ENCODE peak calls at places on chromosomes 6 and 20, in seven cellular contexts. D is right cardiac atrium, A is aorta, I is body of pancreas, O is neuronal stem cell, J is colonic mucosa, M is Peyer's patch. H is an unnamed sample.

GRCh38 chr6:42387336-42387735 is 64.4 kb downstream of the TRERF1 start:
- DNase-seq in D (no peak), A (no peak), I (no peak), O (no peak), J (no peak), M (no peak), H (no peak)

GRCh38 chr6:154706389-154706788 is 26.8 kb upstream of the SCAF8 start:
- DNase-seq in D (no peak), A (no peak), I (no peak), O (no peak), J (no peak), M (no peak), H (no peak)

GRCh38 chr20:43955244-43956191 is 40.9 kb downstream of the TOX2 start:
- DNase-seq in D (no peak), A (peak), I (no peak), O (no peak), J (no peak), M (no peak), H (no peak)

GRCh38 chr6:56223995-56224394 is 23.4 kb downstream of the COL21A1 start:
- DNase-seq in D (no peak), A (no peak), I (no peak), O (no peak), J (no peak), M (no peak), H (no peak)

GRCh38 chr20:24870876-24871275 is 78.2 kb upstream of the CST7 start:
- DNase-seq in D (no peak), A (no peak), I (no peak), O (no peak), J (no peak), M (no peak), H (no peak)

GRCh38 chr6:169452869-169453186 is 199.2 kb upstream of the THBS2 start:
- DNase-seq in D (no peak), A (no peak), I (no peak), O (no peak), J (no peak), M (no peak), H (no peak)

GRCh38 chr20:24419786-24420185 is 49.6 kb upstream of the SYNDIG1 start:
- DNase-seq in D (no peak), A (no peak), I (no peak), O (no peak), J (no peak), M (no peak), H (no peak)

GRCh38 chr20:50323209-50323608 is 132.6 kb downstream of the CEBPB start:
- DNase-seq in D (no peak), A (peak), I (no peak), O (no peak), J (no peak), M (no peak), H (no peak)

GRCh38 chr20:61935926-61936700 is 129.6 kb downstream of the TAF4 start:
- DNase-seq in D (no peak), A (peak), I (no peak), O (no peak), J (no peak), M (no peak), H (no peak)

GRCh38 chr6:121730616-121731015 is 295.2 kb downstream of the GJA1 start:
- DNase-seq in D (no peak), A (no peak), I (no peak), O (no peak), J (no peak), M (no peak), H (no peak)

GRCh38 chr6:169190970-169191369 is 62.7 kb downstream of the THBS2 start:
- DNase-seq in D (no peak), A (no peak), I (no peak), O (no peak), J (no peak), M (no peak), H (no peak)

GRCh38 chr6:165847407-165848098 is 184.5 kb upstream of the PDE10A start:
- DNase-seq in D (peak), A (no peak), I (no peak), O (no peak), J (peak), M (peak), H (no peak)

GRCh38 chr20:33008336-33009213 is 1.1 kb downstream of the BPIFB2 start:
- DNase-seq in D (no peak), A (no peak), I (no peak), O (no peak), J (no peak), M (no peak), H (no peak)

GRCh38 chr6:106318061-106318460 is 7.5 kb downstream of the ATG5 start:
- DNase-seq in D (no peak), A (no peak), I (no peak), O (no peak), J (no peak), M (no peak), H (no peak)

GRCh38 chr6:159116343-159116742 is 52.9 kb upstream of the FNDC1 start:
- DNase-seq in D (no peak), A (no peak), I (no peak), O (no peak), J (no peak), M (peak), H (no peak)
- H3K27ac ChIP-seq in D (no peak), A (no peak), I (no peak), O (no peak), J (no peak), M (peak), H (no peak)

GRCh38 chr6:36758516-36759176 is 61.0 kb downstream of the RAB44 start:
- DNase-seq in D (no peak), A (no peak), I (no peak), O (no peak), J (peak), M (peak), H (no peak)
- H3K27ac ChIP-seq in D (no peak), A (no peak), I (no peak), O (no peak), J (peak), M (no peak), H (no peak)

DNA sequence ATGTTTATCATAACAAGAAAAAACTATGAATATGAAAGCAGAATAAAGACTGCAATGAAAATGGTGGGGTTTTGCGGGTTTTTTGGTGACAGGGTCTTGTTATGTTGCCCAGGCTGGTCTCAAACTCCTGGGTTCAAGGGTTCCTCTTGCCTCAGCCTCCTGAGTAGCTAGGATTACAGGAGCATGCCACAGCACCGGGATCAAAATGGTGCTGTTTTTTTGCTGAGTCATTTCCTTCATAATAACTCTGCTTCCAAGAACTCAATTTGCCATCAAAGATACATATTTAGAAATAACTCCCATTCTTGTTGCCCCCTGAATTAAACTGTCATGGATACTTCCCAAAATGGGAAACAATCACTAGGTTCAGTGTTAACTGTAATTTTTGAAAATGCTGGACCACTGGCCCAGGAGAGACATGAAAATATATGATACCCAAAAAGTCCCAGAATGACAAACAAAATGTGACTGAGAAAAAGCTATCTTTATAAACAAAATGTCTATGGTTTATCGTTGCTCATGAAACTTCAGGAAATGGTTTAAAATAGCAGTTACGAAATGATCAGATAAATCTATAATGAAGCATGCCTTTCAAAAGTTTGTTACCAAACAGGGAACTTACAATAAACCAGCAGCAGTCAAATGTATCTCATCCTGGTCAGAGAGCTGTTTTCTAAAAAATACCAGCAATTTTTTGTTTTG is 32.1 kb downstream of the ILRUN start:
- DNase-seq in D (no peak), A (no peak), I (no peak), O (no peak), J (no peak), M (no peak), H (no peak)
- H3K27ac ChIP-seq in D (peak), A (no peak), I (no peak), O (no peak), J (peak), M (peak), H (no peak)

GRCh38 chr20:37986063-37986858 is 47.0 kb downstream of the TTI1 start:
- DNase-seq in D (no peak), A (no peak), I (no peak), O (no peak), J (no peak), M (no peak), H (no peak)

GRCh38 chr20:37986873-37987601 is 46.2 kb downstream of the TTI1 start:
- DNase-seq in D (peak), A (peak), I (peak), O (peak), J (no peak), M (peak), H (peak)

GRCh38 chr20:37988555-37988954 is 44.7 kb downstream of the TTI1 start:
- DNase-seq in D (no peak), A (no peak), I (no peak), O (no peak), J (no peak), M (no peak), H (no peak)

GRCh38 chr20:37989601-37990001 is 43.7 kb downstream of the TTI1 start:
- DNase-seq in D (peak), A (no peak), I (peak), O (no peak), J (no peak), M (peak), H (peak)

DNA sequence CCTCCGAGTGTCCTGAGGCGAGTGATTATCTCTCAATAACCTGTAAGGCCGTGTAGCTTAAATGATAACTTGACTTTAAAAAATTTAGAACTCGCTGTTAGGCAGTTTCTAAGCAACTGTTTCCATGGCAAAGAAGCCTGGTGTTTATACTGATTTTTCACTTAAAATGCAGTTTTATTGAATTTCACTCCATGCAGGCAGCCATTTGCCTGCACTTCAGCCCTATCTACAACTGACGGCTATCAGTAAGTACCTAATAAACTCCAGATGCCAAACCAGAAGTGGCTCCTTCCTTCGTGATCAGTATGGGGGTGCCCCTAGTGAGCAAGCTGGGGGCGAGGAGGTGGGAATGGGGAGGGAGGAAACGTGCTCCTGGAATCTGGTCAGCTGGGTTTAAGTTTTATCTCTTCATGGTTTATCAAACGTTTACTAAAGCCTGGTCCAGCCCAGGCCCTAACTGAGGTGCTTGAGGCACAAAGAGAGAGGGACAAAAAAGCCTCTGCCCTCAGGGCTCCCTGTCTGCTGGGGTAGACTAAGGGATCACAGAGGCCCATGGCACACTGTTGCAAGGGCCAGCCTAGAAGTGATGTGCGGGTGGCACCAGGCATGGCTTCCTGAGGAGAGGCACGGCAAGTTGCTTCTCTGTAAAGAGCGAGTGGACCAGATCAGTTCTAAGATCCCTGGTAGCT is 45.5 kb downstream of the TTI1 start:
- DNase-seq in D (no peak), A (no peak), I (no peak), O (no peak), J (no peak), M (no peak), H (no peak)
- H3K27ac ChIP-seq in D (peak), A (peak), I (peak), O (no peak), J (no peak), M (no peak), H (peak)